ENCODE peak calls at places on chromosomes 16 and 17, in four cellular contexts. Q is RWPE1, B is cardiac fibroblast, Y is lower lobe of right lung. I is an unnamed sample.

GRCh38 chr17:57634713-57635465 is 110.2 kb downstream of the CCDC182 start:
- DNase-seq in B (no peak), Q (no peak), Y (no peak), I (no peak)

GRCh38 chr17:64077409-64077808 is 52.5 kb downstream of the ERN1 start:
- DNase-seq in Y (peak; percentile 84), Q (no peak), B (no peak), I (no peak)

GRCh38 chr17:65287040-65287439 is 149.9 kb downstream of the RGS9 start:
- DNase-seq in B (peak; percentile 61), Q (no peak), Y (no peak), I (no peak)

GRCh38 chr17:13114601-13115024 is 96.8 kb upstream of the ELAC2 start:
- DNase-seq in Q (peak; percentile 56), B (peak; percentile 56), Y (no peak), I (peak; percentile 68)

GRCh38 chr16:14202697-14203096 is 131.6 kb downstream of the MRTFB start:
- DNase-seq in Y (no peak), Q (no peak), B (peak; percentile 14), I (no peak)

GRCh38 chr16:3607161-3607560 is 4.2 kb downstream of the SLX4 start:
- DNase-seq in B (no peak), Q (no peak), Y (no peak), I (no peak)

GRCh38 chr16:75267631-75268264 is 16.3 kb upstream of the BCAR1 start:
- DNase-seq in Y (peak; percentile 73), B (no peak), Q (peak; percentile 95), I (no peak)

GRCh38 chr17:73265646-73266640 is 4.3 kb upstream of the CPSF4L start:
- DNase-seq in Q (no peak), Y (no peak), B (no peak), I (no peak)

GRCh38 chr17:18257268-18257681 is 1.3 kb downstream of the FLII start:
- DNase-seq in Y (no peak), B (no peak), Q (peak; percentile 79), I (no peak)

GRCh38 chr17:16922386-16923096 is 49.4 kb downstream of the TNFRSF13B start:
- DNase-seq in B (no peak), Y (no peak), Q (no peak), I (no peak)

GRCh38 chr17:56629450-56630187 is 36.1 kb downstream of the NOG start:
- DNase-seq in Q (peak; percentile 33), B (peak; percentile 2), Y (no peak), I (peak; percentile 17)

GRCh38 chr17:12195418-12195817 is 174.7 kb downstream of the MAP2K4 start:
- DNase-seq in Y (no peak), Q (no peak), B (no peak), I (no peak)

GRCh38 chr17:35242805-35243458 is at the start of gene SLFN5:
- DNase-seq in Q (peak; percentile 95), Y (peak; percentile 95), B (peak; percentile 95), I (peak; percentile 90)

GRCh38 chr17:48244814-48245213 is 137.2 kb downstream of the SNX11 start:
- DNase-seq in B (peak; percentile 29), Q (no peak), Y (no peak), I (no peak)

GRCh38 chr16:56600398-56600999 is 7.9 kb upstream of the MT2A start:
- DNase-seq in Q (peak; percentile 62), B (peak; percentile 67), Y (no peak), I (peak; percentile 21)

GRCh38 chr16:10752843-10753523 is 9.3 kb downstream of the NUBP1 start:
- DNase-seq in Y (peak; percentile 82), Q (no peak), B (no peak), I (no peak)

GRCh38 chr16:27181020-27181419 is 22.3 kb upstream of the KDM8 start:
- DNase-seq in B (no peak), Q (no peak), Y (no peak), I (no peak)

GRCh38 chr17:43591750-43592562 is 45.8 kb upstream of the ETV4 start:
- DNase-seq in B (peak; percentile 91), Y (peak; percentile 50), Q (peak; percentile 80), I (peak; percentile 23)

GRCh38 chr17:9725575-9725974 is 65.8 kb downstream of the DHRS7C start:
- DNase-seq in B (no peak), Q (no peak), Y (no peak), I (no peak)

GRCh38 chr16:23903001-23903414 is 67.2 kb downstream of the PRKCB start:
- DNase-seq in B (no peak), Q (peak; percentile 45), Y (no peak), I (no peak)

GRCh38 chr16:57807968-57808528 is 5.8 kb upstream of the KIFC3 start:
- DNase-seq in Y (peak; percentile 89), B (peak; percentile 89), Q (peak; percentile 94), I (peak; percentile 76)

GRCh38 chr17:51056813-51057510 is 63.7 kb downstream of the SPAG9 start:
- DNase-seq in Y (no peak), Q (peak; percentile 44), B (peak; percentile 89), I (peak; percentile 20)

GRCh38 chr17:39400547-39401411 is 647 bp downstream of the FBXL20 start:
- DNase-seq in Y (peak; percentile 50), B (peak; percentile 9), Q (peak; percentile 22), I (no peak)

GRCh38 chr16:53022374-53022773 is 30.3 kb downstream of the CHD9NB start:
- DNase-seq in Y (no peak), Q (peak; percentile 70), B (peak; percentile 70), I (peak; percentile 60)

GRCh38 chr16:72455743-72456659 is 284.0 kb upstream of the PMFBP1 start:
- DNase-seq in Q (no peak), B (no peak), Y (no peak), I (no peak)

GRCh38 chr17:40121886-40122465 is at the start of gene MSL1:
- DNase-seq in Y (peak; percentile 91), Q (peak; percentile 86), B (peak; percentile 88), I (peak; percentile 92)

GRCh38 chr16:83971165-83972130 is 3.4 kb downstream of the NECAB2 start:
- DNase-seq in Y (peak; percentile 38), B (no peak), Q (peak; percentile 24), I (no peak)

GRCh38 chr17:72189781-72190593 is 69.2 kb downstream of the SOX9 start:
- DNase-seq in Y (no peak), B (peak; percentile 51), Q (no peak), I (no peak)

GRCh38 chr17:49104511-49105074 is 28.0 kb upstream of the B4GALNT2 start:
- DNase-seq in Q (no peak), B (no peak), Y (no peak), I (no peak)

GRCh38 chr16:25065899-25066298 is 45.6 kb upstream of the LCMT1 start:
- DNase-seq in Y (no peak), B (no peak), Q (no peak), I (no peak)

GRCh38 chr17:61200349-61200735 is 199.3 kb upstream of the TBX2 start:
- DNase-seq in B (no peak), Q (no peak), Y (no peak), I (no peak)

GRCh38 chr17:5272313-5272712 is 9.8 kb upstream of the RABEP1 start:
- DNase-seq in Q (no peak), B (no peak), Y (no peak), I (no peak)

GRCh38 chr17:40073454-40074174 is 10.8 kb downstream of the THRA start:
- DNase-seq in Y (no peak), Q (no peak), B (no peak), I (no peak)

GRCh38 chr16:3187798-3188674 is at the start of gene OR1F1:
- DNase-seq in Q (no peak), B (peak; percentile 55), Y (no peak), I (peak; percentile 59)

GRCh38 chr17:69959291-69959690 is 115.7 kb upstream of the KCNJ16 start:
- DNase-seq in Q (no peak), Y (no peak), B (no peak), I (no peak)

GRCh38 chr17:21365016-21365415 is 11.1 kb upstream of the KCNJ12 start:
- DNase-seq in Q (no peak), B (no peak), Y (no peak), I (no peak)

DNA sequence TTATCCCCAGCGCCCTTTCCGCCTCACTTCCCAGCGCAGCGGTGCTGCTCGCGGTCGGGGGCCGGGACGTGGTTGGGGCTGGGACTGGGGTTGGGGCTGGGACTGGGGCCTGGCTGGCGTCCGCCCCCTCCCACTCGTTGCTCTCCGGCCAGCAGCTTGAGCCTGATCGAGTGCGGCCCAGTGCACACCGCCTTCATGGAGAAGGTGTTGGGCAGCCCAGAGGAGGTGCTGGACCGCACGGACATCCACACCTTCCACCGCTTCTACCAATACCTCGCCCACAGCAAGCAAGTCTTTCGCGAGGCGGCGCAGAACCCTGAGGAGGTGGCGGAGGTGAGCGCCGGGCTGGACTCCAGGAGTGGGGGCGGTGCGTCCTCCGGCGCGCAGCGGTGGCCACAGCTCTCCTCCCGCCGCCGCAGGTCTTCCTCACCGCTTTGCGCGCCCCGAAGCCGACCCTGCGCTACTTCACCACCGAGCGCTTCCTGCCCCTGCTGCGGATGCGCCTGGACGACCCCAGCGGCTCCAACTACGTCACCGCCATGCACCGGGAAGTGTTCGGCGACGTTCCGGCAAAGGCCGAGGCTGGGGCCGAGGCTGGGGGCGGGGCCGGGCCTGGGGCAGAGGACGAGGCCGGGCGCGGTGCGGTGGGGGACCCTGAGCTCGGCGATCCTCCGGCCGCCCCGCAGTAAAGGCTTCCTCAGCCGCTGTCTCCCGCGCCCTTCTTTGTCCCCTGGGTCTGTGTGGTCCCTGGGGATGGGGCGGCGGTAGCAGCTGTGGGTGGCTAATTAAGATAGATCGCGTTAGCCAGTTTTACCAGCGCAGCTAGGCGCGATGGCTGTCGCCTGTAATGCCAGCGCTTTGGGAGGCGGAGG is 1.8 kb downstream of the HSD17B1 start:
- DNase-seq in Q (no peak), Y (peak; percentile 89), B (peak; percentile 83), I (peak; percentile 95)
- TF ChIP-seq CTCF in Q (no peak), Y (no peak), B (no peak), I (no peak)

GRCh38 chr17:45398800-45399199 is 33.9 kb downstream of the ARHGAP27 start:
- DNase-seq in Q (no peak), Y (no peak), B (no peak), I (no peak)
- TF ChIP-seq CTCF in Q (no peak), Y (no peak), B (no peak), I (no peak)

GRCh38 chr17:67680445-67681224 is 37.1 kb upstream of the NOL11 start:
- DNase-seq in Y (no peak), Q (no peak), B (no peak), I (no peak)
- TF ChIP-seq CTCF in Y (no peak), Q (no peak), B (no peak), I (no peak)

GRCh38 chr17:28725166-28725659 is 820 bp downstream of the TLCD1 start:
- DNase-seq in B (peak; percentile 54), Q (no peak), Y (no peak), I (no peak)
- TF ChIP-seq CTCF in B (no peak), Q (no peak), Y (no peak), I (no peak)

DNA sequence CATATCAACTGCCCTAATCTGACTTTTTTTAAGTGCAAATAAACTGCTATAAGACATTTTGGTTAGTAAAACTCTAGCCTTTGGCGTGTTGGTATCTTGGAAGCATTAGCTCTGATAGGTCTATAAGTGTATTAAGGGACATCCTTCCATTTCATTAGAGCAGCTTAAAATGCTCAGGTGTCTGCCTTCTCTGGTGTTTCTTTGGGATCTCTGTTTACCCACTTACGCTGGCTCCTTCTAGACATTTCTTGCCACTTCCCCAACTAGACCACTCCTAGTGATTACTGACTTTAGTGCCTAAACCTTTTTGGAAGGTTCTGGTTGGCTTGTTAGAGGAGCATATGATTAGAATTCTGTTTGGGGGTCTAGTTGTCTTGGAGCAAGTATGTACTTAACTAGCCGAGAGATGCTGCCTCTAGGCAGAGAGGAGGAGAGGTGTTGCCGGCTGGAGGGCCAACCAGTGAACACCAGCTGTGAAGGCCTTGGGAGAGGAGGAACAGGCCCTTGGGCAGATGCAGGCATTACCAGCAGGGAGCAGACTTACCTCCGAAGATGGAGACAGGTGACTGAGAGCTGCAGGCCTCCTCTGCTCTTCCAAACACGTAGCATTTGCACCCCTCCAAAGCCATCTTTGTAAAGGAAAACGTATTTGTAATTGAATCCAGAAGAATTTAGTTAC is 15.2 kb upstream of the CLEC18C start:
- DNase-seq in Y (no peak), Q (no peak), B (no peak), I (no peak)
- TF ChIP-seq CTCF in Y (no peak), Q (no peak), B (no peak), I (no peak)

I was measured in nephron progenitor cell.